ENCODE peak calls at places on chromosomes 4 and X, in eight cellular contexts. I, X, V, R, E, D, H and Z are unnamed samples.

GRCh38 chr4:81566076-81566663 is 94.5 kb upstream of the RASGEF1B start:
- DNase-seq in R (no peak), D (no peak), I (no peak), V (no peak), E (no peak), X (no peak), H (no peak), Z (no peak)

GRCh38 chrX:103170216-103170615 is 44.7 kb upstream of the BEX4 start:
- DNase-seq in D (peak), I (no peak), E (no peak), X (no peak), R (peak), V (no peak), H (no peak), Z (no peak)

GRCh38 chr4:108881190-108881589 is 118.3 kb upstream of the ETNPPL start:
- DNase-seq in V (no peak), D (no peak), H (peak), X (no peak), R (peak), E (no peak), I (no peak), Z (peak)

GRCh38 chrX:106912864-106913263 is 7.3 kb upstream of the CLDN2 start:
- DNase-seq in I (no peak), R (peak), D (peak), V (no peak), H (no peak), E (no peak), X (no peak), Z (no peak)

GRCh38 chr4:183797041-183797444 is 108.1 kb upstream of the STOX2 start:
- DNase-seq in I (peak), D (no peak), R (no peak), H (no peak), X (no peak), E (peak), V (no peak), Z (peak)

GRCh38 chrX:48025561-48025960 is 18.8 kb downstream of the SPACA5 start:
- DNase-seq in I (peak), D (peak), X (no peak), V (peak), E (no peak), R (peak), H (no peak), Z (peak)

GRCh38 chr4:99945718-99946345 is 586 bp downstream of the DNAJB14 start:
- DNase-seq in D (peak), E (no peak), X (no peak), H (no peak), R (peak), V (no peak), I (no peak), Z (peak)

GRCh38 chr4:140052050-140052449 is 101.9 kb downstream of the MAML3 start:
- DNase-seq in E (peak), D (peak), X (peak), H (no peak), I (no peak), V (peak), R (peak), Z (peak)

GRCh38 chr4:141132689-141133145 is 552 bp downstream of the RNF150 start:
- DNase-seq in H (no peak), D (no peak), V (peak), R (peak), I (peak), E (peak), X (no peak), Z (peak)

GRCh38 chrX:40127052-40127451 is 29.3 kb upstream of the BCOR start:
- DNase-seq in X (no peak), I (no peak), V (no peak), E (no peak), D (no peak), H (no peak), R (no peak), Z (no peak)

GRCh38 chr4:88792268-88792781 is 94.7 kb upstream of the NAP1L5 start:
- DNase-seq in E (no peak), D (peak), X (no peak), V (no peak), I (peak), H (peak), R (peak), Z (peak)
- H3K27ac ChIP-seq in E (peak), D (peak), X (no peak), V (no peak), I (no peak), H (peak), R (no peak), Z (no peak)

GRCh38 chr4:128302775-128303174 is 15.2 kb upstream of the PGRMC2 start:
- DNase-seq in I (no peak), R (no peak), X (no peak), H (no peak), V (no peak), D (no peak), E (no peak), Z (no peak)
- TF ChIP-seq CTCF in I (no peak), R (no peak), X (no peak), H (no peak), V (no peak), D (no peak), E (no peak), Z (no peak)

DNA sequence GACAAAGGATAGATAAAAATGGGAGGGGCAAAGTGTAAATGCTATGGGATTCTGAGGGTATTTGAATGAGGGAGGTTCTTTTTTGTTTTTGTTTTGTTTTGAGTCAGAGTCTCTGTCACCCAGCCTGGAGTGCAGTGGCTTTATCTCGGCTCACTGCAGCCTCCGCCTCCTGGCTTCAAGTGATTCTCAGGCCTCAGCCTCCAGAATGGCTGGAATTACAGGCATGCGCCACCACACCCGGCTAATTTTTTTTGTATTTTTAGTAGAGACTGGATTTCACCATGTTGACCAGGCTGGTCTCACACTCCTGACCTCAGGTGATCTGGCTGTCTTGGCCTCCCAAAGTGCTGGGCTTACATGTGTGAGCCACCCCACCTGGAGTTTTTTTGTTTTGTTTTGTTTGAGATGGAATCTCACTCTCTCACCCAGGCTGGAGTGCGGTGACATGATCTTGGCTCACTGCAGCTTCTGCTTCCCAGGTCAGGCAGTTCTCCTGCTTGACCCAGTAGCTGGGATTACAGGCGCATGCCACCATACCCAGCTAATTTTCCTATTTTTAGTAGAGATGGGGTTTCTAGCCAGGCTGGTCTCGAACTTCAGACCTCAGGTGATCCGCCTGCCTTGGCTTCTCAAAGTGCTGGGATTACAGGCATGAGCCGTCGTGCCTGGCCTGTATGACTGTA is 9.0 kb downstream of the UBE2K start:
- DNase-seq in X (no peak), I (no peak), D (no peak), R (no peak), E (no peak), V (no peak), H (no peak), Z (no peak)
- H3K27ac ChIP-seq in X (no peak), I (peak), D (no peak), R (no peak), E (no peak), V (no peak), H (no peak), Z (peak)

GRCh38 chr4:122000849-122001248 is 49.0 kb upstream of the TRPC3 start:
- DNase-seq in X (no peak), I (no peak), D (no peak), R (no peak), H (no peak), E (no peak), V (no peak), Z (no peak)

GRCh38 chr4:122003335-122003734 is 51.5 kb upstream of the TRPC3 start:
- DNase-seq in H (no peak), I (peak), X (no peak), R (no peak), V (no peak), E (no peak), D (peak), Z (peak)

GRCh38 chr4:121995790-121996537 is 44.1 kb upstream of the TRPC3 start:
- DNase-seq in H (no peak), E (no peak), R (peak), V (no peak), D (no peak), I (no peak), X (no peak), Z (no peak)

DNA sequence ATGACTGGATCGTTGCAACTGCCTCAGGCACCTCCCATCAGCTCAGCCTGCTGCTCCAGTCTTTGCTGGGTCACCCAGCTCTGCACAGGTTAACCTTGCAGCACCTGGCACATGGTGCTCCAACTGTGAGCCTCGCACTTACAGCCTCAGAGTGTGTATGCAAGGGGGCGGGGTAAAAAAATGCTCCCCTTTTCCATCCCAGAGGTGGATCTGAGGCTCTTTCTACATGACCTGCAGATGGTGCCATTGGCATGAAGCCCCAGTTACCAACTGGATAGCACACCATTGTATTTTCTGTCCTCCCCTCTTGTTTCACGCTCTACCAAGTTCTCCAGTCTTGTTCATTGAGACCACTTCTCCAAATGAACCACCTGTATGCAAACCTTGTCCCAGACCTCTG is 46.2 kb upstream of the TRPC3 start:
- DNase-seq in E (no peak), V (no peak), X (no peak), R (no peak), I (no peak), D (peak), H (no peak), Z (no peak)
- TF ChIP-seq CTCF in E (no peak), V (no peak), X (no peak), R (no peak), I (no peak), D (peak), H (no peak), Z (no peak)